ENCODE peak calls at places on chromosomes 6 and 20, in six cellular contexts. J, O, R, T, U and C are unnamed samples.

GRCh38 chr6:111838749-111839484 is 34.3 kb downstream of the FYN start:
- DNase-seq in J (no peak), O (no peak), R (no peak), T (no peak), U (no peak), C (no peak)

GRCh38 chr6:34768148-34768547 is 10.8 kb downstream of the SNRPC start:
- DNase-seq in J (no peak), O (no peak), R (no peak), T (no peak), U (no peak), C (no peak)

GRCh38 chr6:20811112-20811746 is 277.0 kb downstream of the CDKAL1 start:
- DNase-seq in J (no peak), O (no peak), R (peak; percentile 90), T (peak; percentile 7), U (peak; percentile 50), C (no peak)

GRCh38 chr6:89553446-89553845 is 85.1 kb downstream of the LYRM2 start:
- DNase-seq in J (no peak), O (no peak), R (no peak), T (no peak), U (no peak), C (no peak)

GRCh38 chr6:150897400-150897943 is 32.0 kb downstream of the MTHFD1L start:
- DNase-seq in J (no peak), O (no peak), R (no peak), T (no peak), U (no peak), C (no peak)

GRCh38 chr20:2698912-2699311 is 6.3 kb downstream of the EBF4 start:
- DNase-seq in J (no peak), O (no peak), R (no peak), T (no peak), U (no peak), C (no peak)

GRCh38 chr6:118186676-118187567 is 279.9 kb downstream of the SLC35F1 start:
- DNase-seq in J (no peak), O (no peak), R (no peak), T (no peak), U (no peak), C (no peak)

GRCh38 chr6:12606616-12607015 is 110.0 kb upstream of the PHACTR1 start:
- DNase-seq in J (no peak), O (no peak), R (no peak), T (no peak), U (no peak), C (no peak)

GRCh38 chr6:134642819-134643218 is 307.1 kb downstream of the ALDH8A1 start:
- DNase-seq in J (no peak), O (no peak), R (no peak), T (no peak), U (no peak), C (no peak)

GRCh38 chr6:89924231-89924630 is 30.0 kb downstream of the GJA10 start:
- DNase-seq in J (no peak), O (no peak), R (no peak), T (no peak), U (no peak), C (no peak)

GRCh38 chr6:71810880-71811279 is 75.5 kb upstream of the RIMS1 start:
- DNase-seq in J (no peak), O (no peak), R (no peak), T (no peak), U (no peak), C (no peak)

GRCh38 chr20:50366270-50367103 is 143.7 kb upstream of the PTPN1 start:
- DNase-seq in J (peak; percentile 72), O (no peak), R (peak; percentile 53), T (no peak), U (peak; percentile 40), C (no peak)

GRCh38 chr6:156781882-156782631 is 4.9 kb downstream of the ARID1B start:
- DNase-seq in J (no peak), O (no peak), R (no peak), T (no peak), U (no peak), C (no peak)

GRCh38 chr6:33577106-33577535 is 3.0 kb downstream of the BAK1 start:
- DNase-seq in J (peak; percentile 71), O (peak; percentile 79), R (peak; percentile 92), T (no peak), U (no peak), C (peak; percentile 72)

GRCh38 chr6:160040055-160040454 is 71.2 kb downstream of the IGF2R start:
- DNase-seq in J (no peak), O (no peak), R (no peak), T (no peak), U (no peak), C (no peak)

GRCh38 chr20:61134286-61135035 is 117.6 kb upstream of the CDH4 start:
- DNase-seq in J (no peak), O (no peak), R (no peak), T (no peak), U (no peak), C (no peak)

GRCh38 chr6:155418017-155418749 is 37.5 kb downstream of the NOX3 start:
- DNase-seq in J (peak; percentile 84), O (no peak), R (peak; percentile 67), T (no peak), U (no peak), C (peak; percentile 30)

GRCh38 chr6:34583461-34583860 is 27.3 kb upstream of the SPDEF start:
- DNase-seq in J (peak; percentile 62), O (no peak), R (no peak), T (no peak), U (no peak), C (no peak)

GRCh38 chr20:2873747-2874041 is 413 bp downstream of the PTPRA start:
- DNase-seq in J (peak; percentile 87), O (peak; percentile 82), R (no peak), T (peak; percentile 82), U (no peak), C (peak; percentile 60)

GRCh38 chr6:143150291-143150690 is 89.6 kb downstream of the AIG1 start:
- DNase-seq in J (no peak), O (no peak), R (no peak), T (no peak), U (no peak), C (no peak)

GRCh38 chr6:54784021-54784420 is 62.5 kb upstream of the FAM83B start:
- DNase-seq in J (no peak), O (no peak), R (no peak), T (no peak), U (no peak), C (no peak)

GRCh38 chr6:45423111-45423900 is 45.6 kb upstream of the SUPT3H start:
- DNase-seq in J (peak; percentile 80), O (peak; percentile 74), R (no peak), T (peak; percentile 50), U (no peak), C (peak; percentile 45)

GRCh38 chr6:37514377-37514776 is 14.7 kb upstream of the CCDC167 start:
- DNase-seq in J (peak; percentile 80), O (no peak), R (peak; percentile 58), T (no peak), U (no peak), C (no peak)

GRCh38 chr6:25359191-25359861 is 80.2 kb downstream of the CARMIL1 start:
- DNase-seq in J (no peak), O (no peak), R (peak; percentile 70), T (no peak), U (no peak), C (peak; percentile 64)

GRCh38 chr20:44736170-44737021 is 9.3 kb upstream of the KCNK15 start:
- DNase-seq in J (no peak), O (no peak), R (peak; percentile 74), T (peak; percentile 47), U (peak; percentile 75), C (peak; percentile 63)

GRCh38 chr20:63518351-63518861 is 2.2 kb upstream of the PPDPF start:
- DNase-seq in J (no peak), O (peak; percentile 60), R (no peak), T (no peak), U (no peak), C (no peak)

GRCh38 chr6:184161-184695 is 108.1 kb upstream of the DUSP22 start:
- DNase-seq in J (no peak), O (no peak), R (no peak), T (no peak), U (no peak), C (no peak)

GRCh38 chr6:26330835-26331808 is 33.9 kb upstream of the BTN3A2 start:
- DNase-seq in J (peak; percentile 76), O (no peak), R (no peak), T (no peak), U (peak; percentile 57), C (no peak)

GRCh38 chr6:40604082-40604481 is 16.9 kb upstream of the LRFN2 start:
- DNase-seq in J (no peak), O (no peak), R (no peak), T (no peak), U (no peak), C (no peak)

GRCh38 chr6:161463061-161463460 is 189.2 kb upstream of the AGPAT4 start:
- DNase-seq in J (no peak), O (no peak), R (no peak), T (no peak), U (no peak), C (no peak)

GRCh38 chr6:48101277-48101676 is 9.7 kb downstream of the PTCHD4 start:
- DNase-seq in J (no peak), O (no peak), R (peak; percentile 53), T (no peak), U (no peak), C (no peak)

GRCh38 chr20:13029687-13030510 is 21.1 kb downstream of the SPTLC3 start:
- DNase-seq in J (no peak), O (no peak), R (peak; percentile 95), T (no peak), U (no peak), C (peak; percentile 15)

GRCh38 chr6:81694855-81695254 is 57.6 kb downstream of the TENT5A start:
- DNase-seq in J (no peak), O (no peak), R (no peak), T (no peak), U (no peak), C (no peak)

GRCh38 chr6:135104199-135104598 is 49.6 kb upstream of the HBS1L start:
- DNase-seq in J (no peak), O (no peak), R (no peak), T (no peak), U (no peak), C (no peak)

GRCh38 chr20:5402903-5403531 is 86.3 kb upstream of the PROKR2 start:
- DNase-seq in J (no peak), O (no peak), R (peak; percentile 34), T (peak; percentile 55), U (peak; percentile 53), C (no peak)

GRCh38 chr6:157539900-157540752 is 159.1 kb downstream of the ZDHHC14 start:
- DNase-seq in J (no peak), O (no peak), R (no peak), T (no peak), U (no peak), C (no peak)